ENCODE peak calls at places on chromosomes 5 and 9, in seven cellular contexts. One of them, this sample, is unnamed. For H3K4me1, the result is how much of the 10 kb centered on the place peaks cover.

GRCh38 chr9:83392228-83392627 is 146.0 kb downstream of the FRMD3 start:
- DNase-seq in CD4-positive, alpha-beta memory T cell: no peak
- DNase-seq in GM23248: no peak
- DNase-seq in naive thymus-derived CD4-positive, alpha-beta T cell: no peak
- DNase-seq in psoas muscle: no peak
- DNase-seq in fibroblast of lung: no peak
- DNase-seq in left lung: no peak
- DNase-seq in this sample: no peak

GRCh38 chr5:170420809-170421412 is 31.7 kb upstream of the KCNMB1 start:
- DNase-seq in GM23248: peak
- DNase-seq in CD4-positive, alpha-beta memory T cell: peak
- DNase-seq in left lung: no peak
- DNase-seq in naive thymus-derived CD4-positive, alpha-beta T cell: peak
- DNase-seq in fibroblast of lung: peak
- DNase-seq in psoas muscle: peak
- DNase-seq in this sample: peak

GRCh38 chr9:72552356-72552755 is 30.9 kb downstream of the TMC1 start:
- DNase-seq in GM23248: no peak
- DNase-seq in psoas muscle: no peak
- DNase-seq in fibroblast of lung: no peak
- DNase-seq in left lung: no peak
- DNase-seq in CD4-positive, alpha-beta memory T cell: no peak
- DNase-seq in naive thymus-derived CD4-positive, alpha-beta T cell: no peak
- DNase-seq in this sample: no peak

GRCh38 chr5:155471027-155471426 is 457.5 kb downstream of the KIF4B start:
- DNase-seq in left lung: no peak
- DNase-seq in naive thymus-derived CD4-positive, alpha-beta T cell: no peak
- DNase-seq in fibroblast of lung: no peak
- DNase-seq in GM23248: no peak
- DNase-seq in CD4-positive, alpha-beta memory T cell: no peak
- DNase-seq in psoas muscle: no peak
- DNase-seq in this sample: no peak

GRCh38 chr5:133123297-133123696 is 71.5 kb downstream of the HSPA4 start:
- DNase-seq in GM23248: no peak
- DNase-seq in fibroblast of lung: no peak
- DNase-seq in psoas muscle: no peak
- DNase-seq in CD4-positive, alpha-beta memory T cell: no peak
- DNase-seq in naive thymus-derived CD4-positive, alpha-beta T cell: no peak
- DNase-seq in left lung: no peak
- DNase-seq in this sample: no peak

GRCh38 chr5:10118150-10118549 is 131.5 kb downstream of the ATPSCKMT start:
- DNase-seq in fibroblast of lung: no peak
- DNase-seq in psoas muscle: no peak
- DNase-seq in naive thymus-derived CD4-positive, alpha-beta T cell: no peak
- DNase-seq in left lung: no peak
- DNase-seq in CD4-positive, alpha-beta memory T cell: no peak
- DNase-seq in GM23248: peak
- DNase-seq in this sample: no peak

GRCh38 chr5:16617272-16617973 is 626 bp upstream of the RETREG1 start:
- DNase-seq in fibroblast of lung: no peak
- DNase-seq in CD4-positive, alpha-beta memory T cell: peak
- DNase-seq in psoas muscle: no peak
- DNase-seq in GM23248: no peak
- DNase-seq in left lung: no peak
- DNase-seq in naive thymus-derived CD4-positive, alpha-beta T cell: peak
- DNase-seq in this sample: peak

GRCh38 chr5:102924963-102925362 is 169.9 kb downstream of the PAM start:
- DNase-seq in CD4-positive, alpha-beta memory T cell: no peak
- DNase-seq in psoas muscle: no peak
- DNase-seq in naive thymus-derived CD4-positive, alpha-beta T cell: no peak
- DNase-seq in left lung: no peak
- DNase-seq in GM23248: no peak
- DNase-seq in fibroblast of lung: no peak
- DNase-seq in this sample: no peak

GRCh38 chr9:37753489-37754190 is at the start of gene TRMT10B:
- DNase-seq in naive thymus-derived CD4-positive, alpha-beta T cell: peak
- DNase-seq in psoas muscle: peak
- DNase-seq in fibroblast of lung: peak
- DNase-seq in left lung: peak
- DNase-seq in CD4-positive, alpha-beta memory T cell: peak
- DNase-seq in GM23248: peak
- DNase-seq in this sample: peak

GRCh38 chr5:39519566-39520231 is 94.9 kb upstream of the DAB2 start:
- DNase-seq in GM23248: peak
- DNase-seq in CD4-positive, alpha-beta memory T cell: no peak
- DNase-seq in psoas muscle: no peak
- DNase-seq in fibroblast of lung: peak
- DNase-seq in left lung: no peak
- DNase-seq in naive thymus-derived CD4-positive, alpha-beta T cell: no peak
- DNase-seq in this sample: no peak

GRCh38 chr5:94025788-94026473 is 284.5 kb upstream of the POU5F2 start:
- DNase-seq in psoas muscle: no peak
- DNase-seq in naive thymus-derived CD4-positive, alpha-beta T cell: no peak
- DNase-seq in CD4-positive, alpha-beta memory T cell: no peak
- DNase-seq in left lung: no peak
- DNase-seq in fibroblast of lung: no peak
- DNase-seq in GM23248: no peak
- DNase-seq in this sample: no peak

GRCh38 chr5:102799017-102799416 is 43.9 kb downstream of the PAM start:
- DNase-seq in naive thymus-derived CD4-positive, alpha-beta T cell: no peak
- DNase-seq in GM23248: peak
- DNase-seq in psoas muscle: no peak
- DNase-seq in fibroblast of lung: no peak
- DNase-seq in left lung: no peak
- DNase-seq in CD4-positive, alpha-beta memory T cell: no peak
- DNase-seq in this sample: no peak

GRCh38 chr9:74415995-74416394 is 81.1 kb upstream of the RORB start:
- DNase-seq in naive thymus-derived CD4-positive, alpha-beta T cell: no peak
- DNase-seq in psoas muscle: no peak
- DNase-seq in CD4-positive, alpha-beta memory T cell: no peak
- DNase-seq in left lung: no peak
- DNase-seq in GM23248: no peak
- DNase-seq in fibroblast of lung: no peak
- DNase-seq in this sample: no peak

GRCh38 chr5:132506094-132506692 is 15.6 kb upstream of the IRF1 start:
- DNase-seq in fibroblast of lung: peak
- DNase-seq in CD4-positive, alpha-beta memory T cell: no peak
- DNase-seq in GM23248: peak
- DNase-seq in left lung: no peak
- DNase-seq in psoas muscle: no peak
- DNase-seq in naive thymus-derived CD4-positive, alpha-beta T cell: no peak
- DNase-seq in this sample: peak

GRCh38 chr5:13898569-13898968 is 45.9 kb downstream of the DNAH5 start:
- DNase-seq in GM23248: no peak
- DNase-seq in fibroblast of lung: no peak
- DNase-seq in left lung: no peak
- DNase-seq in psoas muscle: no peak
- DNase-seq in naive thymus-derived CD4-positive, alpha-beta T cell: no peak
- DNase-seq in CD4-positive, alpha-beta memory T cell: no peak
- DNase-seq in this sample: no peak

DNA sequence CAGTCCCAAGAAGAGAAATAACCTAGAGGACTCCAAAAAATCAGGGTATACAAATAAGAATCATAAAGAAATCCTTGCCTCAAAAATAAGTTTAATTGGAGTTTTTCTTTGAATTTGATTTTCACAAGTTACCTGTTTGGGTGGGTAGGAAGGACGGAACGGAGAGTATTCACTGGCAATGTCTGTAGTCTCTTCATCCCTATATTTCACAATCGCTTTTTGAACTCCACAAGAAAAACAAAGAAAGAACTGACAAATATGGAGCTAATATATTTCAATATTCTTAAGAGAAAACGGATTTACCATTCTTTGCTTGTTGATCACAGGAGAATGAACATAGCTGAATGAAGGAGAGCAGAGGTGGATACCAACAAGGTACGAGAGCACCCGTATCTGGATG is 30.1 kb downstream of the MTMR12 start:
- DNase-seq in psoas muscle: no peak
- DNase-seq in naive thymus-derived CD4-positive, alpha-beta T cell: no peak
- DNase-seq in GM23248: no peak
- DNase-seq in left lung: no peak
- DNase-seq in fibroblast of lung: no peak
- DNase-seq in CD4-positive, alpha-beta memory T cell: no peak
- DNase-seq in this sample: no peak
- H3K4me1 ChIP-seq in psoas muscle: under half
- H3K4me1 ChIP-seq in naive thymus-derived CD4-positive, alpha-beta T cell: under half
- H3K4me1 ChIP-seq in GM23248: under half
- H3K4me1 ChIP-seq in left lung: under half
- H3K4me1 ChIP-seq in fibroblast of lung: under half
- H3K4me1 ChIP-seq in CD4-positive, alpha-beta memory T cell: under half
- H3K4me1 ChIP-seq in this sample: under half

DNA sequence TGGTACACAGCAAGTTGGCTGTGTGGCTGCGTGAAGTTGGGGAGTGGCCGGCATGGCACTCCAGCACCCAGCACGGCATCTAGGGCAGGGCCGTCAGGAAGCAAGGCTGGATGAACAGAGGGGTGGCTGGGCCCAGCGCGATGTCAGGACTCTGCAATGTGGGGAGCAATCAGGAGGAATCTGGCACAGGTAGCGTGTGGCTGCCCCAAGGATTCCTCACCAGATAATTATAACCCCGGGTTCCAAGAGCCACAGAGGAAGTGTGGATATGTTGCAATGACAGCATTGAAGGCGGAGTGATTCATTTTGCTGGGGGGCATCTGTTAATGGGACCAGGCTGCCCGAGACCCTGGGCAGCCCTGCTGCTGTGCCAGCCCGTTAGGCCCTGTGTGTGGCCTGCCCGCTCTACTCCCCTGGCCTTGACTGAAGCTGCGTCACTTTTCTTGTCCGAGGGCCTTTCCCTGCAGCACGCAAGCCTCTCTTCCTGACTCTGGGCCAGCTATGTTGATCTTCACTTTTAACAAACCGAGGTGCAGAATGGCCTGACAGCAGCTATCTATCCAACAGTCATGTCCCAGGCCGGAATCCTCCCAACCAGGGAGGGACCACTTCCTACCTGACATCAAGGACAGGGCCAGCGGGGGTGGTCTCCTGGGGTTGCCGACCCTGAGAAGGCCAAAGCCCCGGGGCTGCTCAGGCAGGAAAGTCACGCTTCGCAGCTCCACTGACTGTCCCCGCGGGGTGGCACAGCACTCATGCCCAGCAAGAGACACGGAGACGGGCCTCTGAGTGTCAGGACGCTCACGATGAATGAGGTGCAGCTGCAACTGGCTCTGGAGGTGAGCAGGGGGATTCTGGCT is 118.0 kb upstream of the PHYKPL start:
- DNase-seq in CD4-positive, alpha-beta memory T cell: no peak
- DNase-seq in naive thymus-derived CD4-positive, alpha-beta T cell: no peak
- DNase-seq in fibroblast of lung: no peak
- DNase-seq in psoas muscle: no peak
- DNase-seq in GM23248: no peak
- DNase-seq in left lung: peak
- DNase-seq in this sample: no peak
- H3K4me3 ChIP-seq in CD4-positive, alpha-beta memory T cell: no peak
- H3K4me3 ChIP-seq in naive thymus-derived CD4-positive, alpha-beta T cell: no peak
- H3K4me3 ChIP-seq in fibroblast of lung: no peak
- H3K4me3 ChIP-seq in psoas muscle: no peak
- H3K4me3 ChIP-seq in GM23248: no peak
- H3K4me3 ChIP-seq in left lung: no peak
- H3K4me3 ChIP-seq in this sample: no peak

GRCh38 chr5:149338364-149338763 is 6.9 kb upstream of the GRPEL2 start:
- DNase-seq in naive thymus-derived CD4-positive, alpha-beta T cell: no peak
- DNase-seq in left lung: no peak
- DNase-seq in psoas muscle: no peak
- DNase-seq in fibroblast of lung: no peak
- DNase-seq in GM23248: no peak
- DNase-seq in CD4-positive, alpha-beta memory T cell: no peak
- DNase-seq in this sample: no peak

GRCh38 chr5:149337746-149338145 is 7.6 kb upstream of the GRPEL2 start:
- DNase-seq in naive thymus-derived CD4-positive, alpha-beta T cell: no peak
- DNase-seq in fibroblast of lung: no peak
- DNase-seq in CD4-positive, alpha-beta memory T cell: no peak
- DNase-seq in psoas muscle: no peak
- DNase-seq in left lung: no peak
- DNase-seq in GM23248: no peak
- DNase-seq in this sample: no peak

GRCh38 chr5:149328177-149328576 is 17.1 kb upstream of the GRPEL2 start:
- DNase-seq in naive thymus-derived CD4-positive, alpha-beta T cell: no peak
- DNase-seq in CD4-positive, alpha-beta memory T cell: no peak
- DNase-seq in left lung: no peak
- DNase-seq in psoas muscle: no peak
- DNase-seq in GM23248: no peak
- DNase-seq in fibroblast of lung: no peak
- DNase-seq in this sample: no peak

GRCh38 chr5:149333711-149334443 is 11.4 kb upstream of the GRPEL2 start:
- DNase-seq in left lung: no peak
- DNase-seq in GM23248: peak
- DNase-seq in naive thymus-derived CD4-positive, alpha-beta T cell: no peak
- DNase-seq in psoas muscle: no peak
- DNase-seq in fibroblast of lung: no peak
- DNase-seq in CD4-positive, alpha-beta memory T cell: no peak
- DNase-seq in this sample: no peak
- H3K27ac ChIP-seq in left lung: no peak
- H3K27ac ChIP-seq in GM23248: no peak
- H3K27ac ChIP-seq in naive thymus-derived CD4-positive, alpha-beta T cell: no peak
- H3K27ac ChIP-seq in psoas muscle: peak
- H3K27ac ChIP-seq in fibroblast of lung: no peak
- H3K27ac ChIP-seq in CD4-positive, alpha-beta memory T cell: no peak
- H3K27ac ChIP-seq in this sample: no peak

GRCh38 chr5:123808841-123809240 is 296.9 kb downstream of the CSNK1G3 start:
- DNase-seq in psoas muscle: no peak
- DNase-seq in CD4-positive, alpha-beta memory T cell: no peak
- DNase-seq in GM23248: no peak
- DNase-seq in left lung: no peak
- DNase-seq in naive thymus-derived CD4-positive, alpha-beta T cell: no peak
- DNase-seq in fibroblast of lung: no peak
- DNase-seq in this sample: no peak

GRCh38 chr5:123809594-123810172 is 297.7 kb downstream of the CSNK1G3 start:
- DNase-seq in naive thymus-derived CD4-positive, alpha-beta T cell: no peak
- DNase-seq in GM23248: no peak
- DNase-seq in CD4-positive, alpha-beta memory T cell: no peak
- DNase-seq in left lung: no peak
- DNase-seq in fibroblast of lung: no peak
- DNase-seq in psoas muscle: no peak
- DNase-seq in this sample: peak

GRCh38 chr5:123807177-123807900 is 295.4 kb downstream of the CSNK1G3 start:
- DNase-seq in psoas muscle: no peak
- DNase-seq in naive thymus-derived CD4-positive, alpha-beta T cell: no peak
- DNase-seq in left lung: no peak
- DNase-seq in fibroblast of lung: no peak
- DNase-seq in CD4-positive, alpha-beta memory T cell: no peak
- DNase-seq in GM23248: peak
- DNase-seq in this sample: no peak

GRCh38 chr5:123805300-123805699 is 293.3 kb downstream of the CSNK1G3 start:
- DNase-seq in CD4-positive, alpha-beta memory T cell: no peak
- DNase-seq in psoas muscle: no peak
- DNase-seq in fibroblast of lung: no peak
- DNase-seq in left lung: no peak
- DNase-seq in naive thymus-derived CD4-positive, alpha-beta T cell: no peak
- DNase-seq in GM23248: no peak
- DNase-seq in this sample: no peak

DNA sequence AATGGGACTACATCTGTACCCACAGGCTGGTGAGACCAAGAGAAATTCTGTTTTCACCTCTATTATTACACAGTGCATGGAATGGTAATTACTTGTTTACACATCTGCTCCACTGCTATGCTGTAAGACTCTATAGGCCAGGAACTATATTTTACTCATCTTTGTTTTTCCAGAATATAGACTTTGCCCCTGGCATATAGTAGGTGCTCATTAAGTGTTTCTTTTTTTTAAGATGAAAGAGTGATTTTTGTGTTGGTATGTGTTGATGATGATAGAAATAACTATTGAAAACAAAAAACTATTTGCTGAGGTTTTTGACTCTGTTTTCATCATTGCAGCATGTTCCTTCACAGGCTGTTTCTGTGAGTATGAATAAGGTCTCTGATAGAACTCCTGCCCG is 294.7 kb downstream of the CSNK1G3 start:
- DNase-seq in psoas muscle: no peak
- DNase-seq in naive thymus-derived CD4-positive, alpha-beta T cell: no peak
- DNase-seq in fibroblast of lung: no peak
- DNase-seq in CD4-positive, alpha-beta memory T cell: no peak
- DNase-seq in left lung: no peak
- DNase-seq in GM23248: no peak
- DNase-seq in this sample: no peak
- H3K4me1 ChIP-seq in psoas muscle: under half
- H3K4me1 ChIP-seq in naive thymus-derived CD4-positive, alpha-beta T cell: under half
- H3K4me1 ChIP-seq in fibroblast of lung: under half
- H3K4me1 ChIP-seq in CD4-positive, alpha-beta memory T cell: under half
- H3K4me1 ChIP-seq in left lung: under half
- H3K4me1 ChIP-seq in GM23248: under half
- H3K4me1 ChIP-seq in this sample: under half